ENCODE peak calls at places on chromosomes 11 and 22, in five cellular contexts. One of them, this sample, is unnamed.

GRCh38 chr11:1760351-1761109 is 3.2 kb downstream of the CTSD start:
- DNase-seq in cardiac muscle cell: peak
- DNase-seq in A549: no peak
- DNase-seq in astrocyte: peak
- DNase-seq in body of pancreas: peak
- DNase-seq in this sample: no peak

GRCh38 chr11:10274726-10275125 is 19.3 kb downstream of the SBF2 start:
- DNase-seq in body of pancreas: no peak
- DNase-seq in cardiac muscle cell: no peak
- DNase-seq in astrocyte: no peak
- DNase-seq in A549: no peak
- DNase-seq in this sample: no peak

GRCh38 chr11:99069831-99070444 is 49.2 kb downstream of the CNTN5 start:
- DNase-seq in body of pancreas: peak
- DNase-seq in A549: no peak
- DNase-seq in cardiac muscle cell: peak
- DNase-seq in astrocyte: no peak
- DNase-seq in this sample: no peak

GRCh38 chr11:57475671-57476222 is 15.4 kb downstream of the RTN4RL2 start:
- DNase-seq in astrocyte: no peak
- DNase-seq in cardiac muscle cell: no peak
- DNase-seq in body of pancreas: no peak
- DNase-seq in A549: no peak
- DNase-seq in this sample: no peak

GRCh38 chr11:3127706-3128355 is 37.3 kb downstream of the OSBPL5 start:
- DNase-seq in body of pancreas: peak
- DNase-seq in cardiac muscle cell: no peak
- DNase-seq in astrocyte: no peak
- DNase-seq in A549: no peak
- DNase-seq in this sample: no peak

GRCh38 chr11:100719809-100720221 is 32.7 kb downstream of the ARHGAP42 start:
- DNase-seq in astrocyte: peak
- DNase-seq in cardiac muscle cell: peak
- DNase-seq in A549: peak
- DNase-seq in body of pancreas: peak
- DNase-seq in this sample: no peak

GRCh38 chr11:75797116-75797515 is 17.9 kb upstream of the UVRAG start:
- DNase-seq in cardiac muscle cell: no peak
- DNase-seq in body of pancreas: no peak
- DNase-seq in A549: no peak
- DNase-seq in astrocyte: no peak
- DNase-seq in this sample: no peak

GRCh38 chr11:93733474-93733873 is 7.8 kb downstream of the TAF1D start:
- DNase-seq in body of pancreas: no peak
- DNase-seq in A549: no peak
- DNase-seq in cardiac muscle cell: no peak
- DNase-seq in astrocyte: no peak
- DNase-seq in this sample: no peak

GRCh38 chr11:59556883-59557205 is 45.5 kb downstream of the OR4D9 start:
- DNase-seq in astrocyte: no peak
- DNase-seq in cardiac muscle cell: no peak
- DNase-seq in body of pancreas: no peak
- DNase-seq in A549: no peak
- DNase-seq in this sample: no peak

GRCh38 chr11:72038491-72038890 is 39.8 kb downstream of the IL18BP start:
- DNase-seq in A549: no peak
- DNase-seq in astrocyte: peak
- DNase-seq in body of pancreas: peak
- DNase-seq in cardiac muscle cell: peak
- DNase-seq in this sample: no peak

GRCh38 chr22:29112102-29112501 is 39.3 kb downstream of the KREMEN1 start:
- DNase-seq in body of pancreas: no peak
- DNase-seq in astrocyte: no peak
- DNase-seq in cardiac muscle cell: no peak
- DNase-seq in A549: no peak
- DNase-seq in this sample: no peak

GRCh38 chr11:12066799-12067508 is 43.4 kb upstream of the MICAL2 start:
- DNase-seq in cardiac muscle cell: peak
- DNase-seq in A549: no peak
- DNase-seq in astrocyte: no peak
- DNase-seq in body of pancreas: peak
- DNase-seq in this sample: no peak

GRCh38 chr11:76709756-76710155 is 39.2 kb upstream of the LRRC32 start:
- DNase-seq in astrocyte: no peak
- DNase-seq in cardiac muscle cell: no peak
- DNase-seq in A549: no peak
- DNase-seq in body of pancreas: no peak
- DNase-seq in this sample: no peak

DNA sequence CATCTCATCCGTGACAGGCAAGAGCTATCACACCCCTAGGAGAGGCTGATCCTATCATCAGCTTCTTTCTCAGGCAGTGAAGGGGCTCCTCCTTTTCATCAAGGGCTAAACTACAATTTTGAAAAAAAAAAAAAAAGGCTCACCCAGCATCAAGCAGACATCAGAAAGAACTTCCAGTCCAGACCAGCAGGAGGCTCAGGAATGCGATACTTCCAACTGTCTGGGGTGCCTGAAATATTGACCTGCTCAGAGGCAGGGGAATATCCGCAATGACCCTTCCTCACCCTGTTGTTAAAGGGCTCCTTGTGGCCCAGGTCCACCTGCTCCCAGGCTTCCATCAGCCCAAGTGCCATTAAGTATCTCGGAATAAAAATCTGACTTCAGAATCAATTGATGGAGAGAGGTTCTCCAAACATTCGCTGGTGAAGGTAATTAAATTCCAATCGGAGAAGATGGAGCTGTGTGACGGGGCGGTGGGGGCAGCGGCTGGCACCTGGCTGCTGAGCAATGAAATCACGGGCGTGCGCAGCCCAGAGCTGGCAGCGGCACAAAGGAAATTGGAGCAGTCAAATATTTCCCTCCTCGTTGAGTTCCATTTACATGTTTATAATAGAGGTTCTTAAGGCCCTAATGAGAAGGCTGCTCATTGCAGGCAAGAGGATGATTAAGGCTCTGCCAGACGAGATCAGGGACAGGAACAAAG is 68.9 kb upstream of the THY1 start:
- DNase-seq in astrocyte: no peak
- DNase-seq in body of pancreas: no peak
- DNase-seq in A549: no peak
- DNase-seq in cardiac muscle cell: peak
- DNase-seq in this sample: no peak
- TF ChIP-seq CTCF in astrocyte: peak
- TF ChIP-seq CTCF in body of pancreas: no peak
- TF ChIP-seq CTCF in A549: no peak
- TF ChIP-seq CTCF in cardiac muscle cell: peak
- TF ChIP-seq CTCF in this sample: no peak

DNA sequence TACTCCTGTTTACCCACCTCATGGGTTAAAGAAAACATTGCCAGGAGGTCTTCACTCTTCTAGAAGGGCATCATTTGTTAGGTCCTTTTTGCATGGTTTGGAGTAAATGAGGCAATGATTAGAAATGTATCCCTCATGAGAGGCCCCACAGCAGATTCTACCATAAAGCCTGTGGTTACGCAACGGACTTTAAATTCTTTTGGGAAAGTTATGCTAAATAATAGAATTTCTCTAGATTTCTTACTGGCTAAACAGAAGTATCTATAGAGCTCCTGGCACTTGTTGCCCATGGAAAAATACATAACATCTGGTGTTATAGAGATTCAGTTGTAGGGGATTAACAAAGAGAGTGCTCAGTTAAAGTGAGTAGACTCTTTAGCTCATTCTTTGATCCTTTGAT is 15.1 kb upstream of the ATXN10 start:
- DNase-seq in astrocyte: no peak
- DNase-seq in cardiac muscle cell: no peak
- DNase-seq in A549: no peak
- DNase-seq in body of pancreas: no peak
- DNase-seq in this sample: no peak
- TF ChIP-seq CTCF in astrocyte: no peak
- TF ChIP-seq CTCF in cardiac muscle cell: no peak
- TF ChIP-seq CTCF in A549: no peak
- TF ChIP-seq CTCF in body of pancreas: no peak
- TF ChIP-seq CTCF in this sample: no peak

DNA sequence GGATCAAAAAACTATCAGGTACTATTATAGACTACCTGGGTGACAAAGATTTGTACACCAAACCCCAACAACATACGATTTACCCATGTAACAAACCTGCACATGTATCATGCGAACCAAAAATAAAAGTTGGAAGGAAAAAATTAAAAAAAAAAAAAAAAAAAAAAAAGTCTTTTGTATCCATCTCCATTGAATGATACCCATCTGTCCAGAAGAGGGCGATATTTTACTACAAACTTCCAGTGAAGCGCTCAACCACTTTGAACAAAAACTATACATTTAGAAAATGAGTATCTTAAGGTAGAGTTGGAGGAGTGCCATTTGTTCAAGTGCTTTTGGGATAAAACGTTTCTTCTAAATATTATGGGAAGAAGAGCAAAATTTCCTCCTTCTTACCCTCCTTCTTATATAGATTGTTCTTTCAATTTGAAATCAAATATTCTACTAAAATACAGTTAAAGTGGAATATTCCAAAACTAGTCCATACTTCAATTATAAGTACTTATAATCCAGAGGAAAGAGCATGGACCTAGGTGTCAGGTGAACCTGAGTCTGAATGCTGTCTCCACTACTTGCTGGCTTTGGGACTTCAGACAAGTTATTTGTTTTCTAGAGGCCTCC is 23.3 kb downstream of the ARL14EP start:
- DNase-seq in A549: peak
- DNase-seq in body of pancreas: no peak
- DNase-seq in cardiac muscle cell: peak
- DNase-seq in astrocyte: no peak
- DNase-seq in this sample: no peak
- TF ChIP-seq CTCF in A549: peak
- TF ChIP-seq CTCF in body of pancreas: peak
- TF ChIP-seq CTCF in cardiac muscle cell: peak
- TF ChIP-seq CTCF in astrocyte: peak
- TF ChIP-seq CTCF in this sample: peak

GRCh38 chr11:47172740-47173139 is 3.9 kb downstream of the ARFGAP2 start:
- DNase-seq in A549: no peak
- DNase-seq in astrocyte: no peak
- DNase-seq in cardiac muscle cell: no peak
- DNase-seq in body of pancreas: no peak
- DNase-seq in this sample: no peak
- TF ChIP-seq CTCF in A549: no peak
- TF ChIP-seq CTCF in astrocyte: no peak
- TF ChIP-seq CTCF in cardiac muscle cell: no peak
- TF ChIP-seq CTCF in body of pancreas: no peak
- TF ChIP-seq CTCF in this sample: no peak

GRCh38 chr11:73246303-73246702 is 25.8 kb upstream of the P2RY6 start:
- DNase-seq in A549: no peak
- DNase-seq in body of pancreas: no peak
- DNase-seq in astrocyte: no peak
- DNase-seq in cardiac muscle cell: no peak
- DNase-seq in this sample: no peak

GRCh38 chr11:73252577-73253191 is 19.5 kb upstream of the P2RY6 start:
- DNase-seq in astrocyte: no peak
- DNase-seq in cardiac muscle cell: no peak
- DNase-seq in A549: no peak
- DNase-seq in body of pancreas: no peak
- DNase-seq in this sample: no peak

GRCh38 chr11:73249858-73250773 is 22.0 kb upstream of the P2RY6 start:
- DNase-seq in A549: no peak
- DNase-seq in cardiac muscle cell: no peak
- DNase-seq in body of pancreas: no peak
- DNase-seq in astrocyte: no peak
- DNase-seq in this sample: no peak

GRCh38 chr11:73248526-73249185 is 23.5 kb upstream of the P2RY6 start:
- DNase-seq in cardiac muscle cell: no peak
- DNase-seq in A549: no peak
- DNase-seq in astrocyte: no peak
- DNase-seq in body of pancreas: no peak
- DNase-seq in this sample: no peak

DNA sequence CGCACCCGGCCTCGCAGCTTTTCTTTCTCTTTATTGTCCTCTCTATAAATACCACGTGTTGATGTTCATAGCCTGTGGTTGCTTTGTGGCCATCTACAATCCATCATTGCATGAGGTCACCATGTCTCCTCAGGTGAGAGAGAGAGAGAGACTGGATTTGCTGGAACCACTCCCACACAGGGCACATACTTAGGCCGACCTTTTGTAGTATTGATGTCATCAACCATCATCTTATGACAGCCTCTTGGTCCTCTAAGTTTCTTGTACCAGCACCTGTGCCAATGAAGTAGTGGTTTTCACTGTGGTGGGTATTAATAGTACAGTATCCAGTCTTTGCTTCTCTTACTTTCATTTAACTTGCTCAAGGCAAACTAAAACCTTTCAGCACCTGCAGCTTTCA is 22.8 kb upstream of the P2RY6 start:
- DNase-seq in cardiac muscle cell: no peak
- DNase-seq in astrocyte: peak
- DNase-seq in A549: no peak
- DNase-seq in body of pancreas: no peak
- DNase-seq in this sample: no peak
- TF ChIP-seq CTCF in cardiac muscle cell: no peak
- TF ChIP-seq CTCF in astrocyte: no peak
- TF ChIP-seq CTCF in A549: no peak
- TF ChIP-seq CTCF in body of pancreas: no peak
- TF ChIP-seq CTCF in this sample: no peak

GRCh38 chr11:121031167-121031566 is 7.3 kb downstream of the TBCEL start:
- DNase-seq in astrocyte: no peak
- DNase-seq in cardiac muscle cell: no peak
- DNase-seq in body of pancreas: no peak
- DNase-seq in A549: no peak
- DNase-seq in this sample: no peak
- TF ChIP-seq CTCF in astrocyte: no peak
- TF ChIP-seq CTCF in cardiac muscle cell: no peak
- TF ChIP-seq CTCF in body of pancreas: no peak
- TF ChIP-seq CTCF in A549: no peak
- TF ChIP-seq CTCF in this sample: no peak